ENCODE peak calls at places on chromosomes 12 and 14, in four cellular contexts. One of them, this sample, is unnamed.

GRCh38 chr12:117685115-117685926 is 283.5 kb downstream of the KSR2 start:
- DNase-seq in amygdala: no peak
- DNase-seq in OCI-M1: peak; percentile 67
- DNase-seq in NCI-H345: no peak
- DNase-seq in this sample: no peak

GRCh38 chr12:74689071-74689655 is 151.5 kb downstream of the ATXN7L3B start:
- DNase-seq in amygdala: no peak
- DNase-seq in NCI-H345: peak; percentile 13
- DNase-seq in OCI-M1: peak; percentile 78
- DNase-seq in this sample: no peak

GRCh38 chr12:93050026-93050747 is 121.1 kb upstream of the EEA1 start:
- DNase-seq in NCI-H345: no peak
- DNase-seq in amygdala: no peak
- DNase-seq in OCI-M1: no peak
- DNase-seq in this sample: no peak

GRCh38 chr12:49693931-49694439 is 13.2 kb downstream of the FMNL3 start:
- DNase-seq in amygdala: no peak
- DNase-seq in NCI-H345: no peak
- DNase-seq in OCI-M1: no peak
- DNase-seq in this sample: no peak

GRCh38 chr12:12913626-12914388 is 22.4 kb downstream of the GPRC5A start:
- DNase-seq in amygdala: no peak
- DNase-seq in NCI-H345: no peak
- DNase-seq in OCI-M1: no peak
- DNase-seq in this sample: no peak

GRCh38 chr12:104115587-104115975 is 22.4 kb downstream of the NFYB start:
- DNase-seq in OCI-M1: no peak
- DNase-seq in NCI-H345: no peak
- DNase-seq in amygdala: no peak
- DNase-seq in this sample: no peak

GRCh38 chr12:116194935-116195431 is 82.5 kb downstream of the MED13L start:
- DNase-seq in amygdala: no peak
- DNase-seq in NCI-H345: no peak
- DNase-seq in OCI-M1: peak; percentile 66
- DNase-seq in this sample: no peak

GRCh38 chr14:49950275-49951250 is 57.7 kb downstream of the ARF6 start:
- DNase-seq in amygdala: no peak
- DNase-seq in NCI-H345: peak; percentile 82
- DNase-seq in OCI-M1: no peak
- DNase-seq in this sample: no peak

GRCh38 chr12:27185234-27186045 is 58.6 kb upstream of the STK38L start:
- DNase-seq in amygdala: no peak
- DNase-seq in NCI-H345: no peak
- DNase-seq in OCI-M1: no peak
- DNase-seq in this sample: no peak

GRCh38 chr12:132454154-132454948 is 35.6 kb upstream of the FBRSL1 start:
- DNase-seq in amygdala: no peak
- DNase-seq in NCI-H345: no peak
- DNase-seq in OCI-M1: no peak
- DNase-seq in this sample: no peak

GRCh38 chr12:1803736-1804135 is 16.6 kb upstream of the LRTM2 start:
- DNase-seq in NCI-H345: no peak
- DNase-seq in amygdala: no peak
- DNase-seq in OCI-M1: no peak
- DNase-seq in this sample: no peak

GRCh38 chr14:71591929-71592328 is 340.3 kb upstream of the RGS6 start:
- DNase-seq in NCI-H345: no peak
- DNase-seq in amygdala: peak; percentile 2
- DNase-seq in OCI-M1: no peak
- DNase-seq in this sample: no peak

GRCh38 chr12:127767631-127768030 is 499.3 kb upstream of the TMEM132C start:
- DNase-seq in NCI-H345: no peak
- DNase-seq in amygdala: no peak
- DNase-seq in OCI-M1: peak; percentile 31
- DNase-seq in this sample: no peak

GRCh38 chr12:115618105-115618504 is 659.4 kb downstream of the MED13L start:
- DNase-seq in NCI-H345: no peak
- DNase-seq in OCI-M1: no peak
- DNase-seq in amygdala: no peak
- DNase-seq in this sample: no peak

This sample was measured in heart right ventricle.